ENCODE peak calls at places on chromosome 18, in nine cellular contexts. D is OCI-LY7, U is heart left ventricle, C is transverse colon, S is upper lobe of right lung, W is neural progenitor cell, G is colonic mucosa, X is BE2C, L is stomach. F is an unnamed sample.

GRCh38 chr18:23958036-23958435 is 56.5 kb upstream of the TTC39C start:
- DNase-seq in D (no peak), U (peak; percentile 72), C (peak; percentile 46), S (no peak), W (no peak), G (no peak), X (no peak), L (peak; percentile 71), F (no peak)

GRCh38 chr18:55833543-55833942 is 245.6 kb upstream of the TCF4 start:
- DNase-seq in D (no peak), U (no peak), C (no peak), S (no peak), W (no peak), G (no peak), X (no peak), L (no peak), F (no peak)

GRCh38 chr18:8889479-8889878 is 184.1 kb downstream of the MTCL1 start:
- DNase-seq in D (no peak), U (no peak), C (no peak), S (no peak), W (no peak), G (no peak), X (no peak), L (no peak), F (no peak)

GRCh38 chr18:6781179-6781714 is 51.7 kb downstream of the ARHGAP28 start:
- DNase-seq in D (no peak), U (peak; percentile 13), C (no peak), S (no peak), W (no peak), G (no peak), X (peak; percentile 75), L (no peak), F (no peak)

GRCh38 chr18:46953195-46953594 is 35.8 kb downstream of the KATNAL2 start:
- DNase-seq in D (no peak), U (no peak), C (no peak), S (no peak), W (no peak), G (no peak), X (no peak), L (no peak), F (no peak)

GRCh38 chr18:59022167-59022945 is 117.3 kb upstream of the SEC11C start:
- DNase-seq in D (no peak), U (no peak), C (no peak), S (no peak), W (no peak), G (no peak), X (peak; percentile 51), L (no peak), F (no peak)

GRCh38 chr18:70292628-70293027 is 3.8 kb downstream of the SOCS6 start:
- DNase-seq in D (no peak), U (no peak), C (peak; percentile 53), S (no peak), W (no peak), G (peak; percentile 62), X (no peak), L (no peak), F (peak; percentile 42)

GRCh38 chr18:62379051-62379450 is 53.9 kb downstream of the TNFRSF11A start:
- DNase-seq in D (no peak), U (no peak), C (no peak), S (no peak), W (no peak), G (no peak), X (no peak), L (no peak), F (no peak)

GRCh38 chr18:11999431-11999830 is 18.1 kb downstream of the IMPA2 start:
- DNase-seq in D (no peak), U (no peak), C (no peak), S (no peak), W (no peak), G (no peak), X (no peak), L (peak; percentile 27), F (peak; percentile 41)

GRCh38 chr18:68406761-68407160 is 308.1 kb downstream of the TMX3 start:
- DNase-seq in D (no peak), U (no peak), C (no peak), S (no peak), W (no peak), G (no peak), X (no peak), L (no peak), F (no peak)

GRCh38 chr18:22346968-22347611 is 70.6 kb downstream of the CTAGE1 start:
- DNase-seq in D (no peak), U (peak; percentile 85), C (peak; percentile 86), S (peak; percentile 84), W (peak; percentile 77), G (peak; percentile 93), X (no peak), L (peak; percentile 79), F (peak; percentile 86)

GRCh38 chr18:45517181-45517741 is 98.0 kb upstream of the SLC14A2 start:
- DNase-seq in D (no peak), U (no peak), C (no peak), S (no peak), W (peak; percentile 43), G (no peak), X (no peak), L (no peak), F (no peak)

GRCh38 chr18:79186649-79187048 is 117.5 kb downstream of the ATP9B start:
- DNase-seq in D (no peak), U (no peak), C (no peak), S (no peak), W (no peak), G (no peak), X (no peak), L (no peak), F (no peak)

GRCh38 chr18:79191956-79192355 is 122.8 kb downstream of the ATP9B start:
- DNase-seq in D (no peak), U (no peak), C (no peak), S (no peak), W (no peak), G (no peak), X (no peak), L (no peak), F (no peak)

GRCh38 chr18:79193826-79194225 is 124.6 kb downstream of the ATP9B start:
- DNase-seq in D (peak; percentile 89), U (no peak), C (no peak), S (no peak), W (no peak), G (no peak), X (no peak), L (no peak), F (no peak)

GRCh38 chr18:79195716-79196683 is 126.8 kb downstream of the ATP9B start:
- DNase-seq in D (no peak), U (no peak), C (no peak), S (no peak), W (no peak), G (no peak), X (no peak), L (no peak), F (no peak)

GRCh38 chr18:79191418-79191817 is 122.2 kb downstream of the ATP9B start:
- DNase-seq in D (no peak), U (no peak), C (no peak), S (no peak), W (no peak), G (no peak), X (no peak), L (no peak), F (no peak)
- TF ChIP-seq CTCF in D (no peak), U (no peak), C (no peak), S (no peak), W (no peak), G (no peak), X (no peak), L (no peak), F (no peak)

DNA sequence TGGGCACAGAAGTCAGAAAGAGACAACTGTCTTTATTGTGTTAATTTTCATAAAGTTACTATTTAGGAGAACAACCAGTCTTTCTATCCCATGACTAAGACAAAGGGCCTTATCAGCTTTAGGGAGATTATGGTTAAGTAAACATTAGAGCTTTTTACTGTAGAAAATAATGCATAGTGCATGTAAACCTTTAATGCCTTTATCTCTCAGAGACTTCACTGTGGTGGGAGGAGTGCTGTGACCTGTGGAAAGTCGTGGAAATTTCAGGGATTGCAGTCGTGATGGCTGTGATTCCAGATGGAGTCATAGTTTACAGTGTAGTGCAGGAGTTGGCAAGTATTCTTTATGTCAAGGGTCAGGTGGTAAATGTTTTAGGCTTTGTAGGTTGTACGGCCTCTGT is 15.8 kb downstream of the ZNF236 start:
- DNase-seq in D (no peak), U (no peak), C (no peak), S (no peak), W (no peak), G (no peak), X (no peak), L (no peak), F (no peak)
- H3K4me3 ChIP-seq in D (no peak overlapping the region), U (no peak overlapping the region), C (no peak overlapping the region), S (no peak overlapping the region), W (no peak overlapping the region), G (no peak overlapping the region), X (no peak overlapping the region), L (no peak overlapping the region), F (no peak overlapping the region)

GRCh38 chr18:74806073-74806472 is 208.4 kb downstream of the ZNF407 start:
- DNase-seq in D (no peak), U (no peak), C (peak; percentile 63), S (peak; percentile 66), W (no peak), G (peak; percentile 59), X (no peak), L (peak; percentile 58), F (peak; percentile 76)

GRCh38 chr18:74803769-74804168 is 206.1 kb downstream of the ZNF407 start:
- DNase-seq in D (no peak), U (no peak), C (no peak), S (no peak), W (no peak), G (no peak), X (peak; percentile 18), L (no peak), F (no peak)

GRCh38 chr18:74803117-74803516 is 205.4 kb downstream of the ZNF407 start:
- DNase-seq in D (no peak), U (no peak), C (no peak), S (no peak), W (no peak), G (no peak), X (no peak), L (no peak), F (no peak)

GRCh38 chr18:74806700-74807416 is 209.2 kb downstream of the ZNF407 start:
- DNase-seq in D (peak; percentile 64), U (no peak), C (no peak), S (no peak), W (no peak), G (no peak), X (no peak), L (no peak), F (no peak)

GRCh38 chr18:74804677-74805076 is 207.0 kb downstream of the ZNF407 start:
- DNase-seq in D (peak; percentile 20), U (no peak), C (no peak), S (no peak), W (no peak), G (no peak), X (peak; percentile 42), L (no peak), F (no peak)
- H3K4me1 ChIP-seq in D (peaks cover 35% of the 10 kb centered on the region), U (no peaks in the 10 kb centered on the region), C (no peaks in the 10 kb centered on the region), S (no peaks in the 10 kb centered on the region), W (peaks cover 10% of the 10 kb centered on the region), G (no peaks in the 10 kb centered on the region), X (peaks cover 9% of the 10 kb centered on the region), L (no peaks in the 10 kb centered on the region), F (peaks cover 7% of the 10 kb centered on the region)

DNA sequence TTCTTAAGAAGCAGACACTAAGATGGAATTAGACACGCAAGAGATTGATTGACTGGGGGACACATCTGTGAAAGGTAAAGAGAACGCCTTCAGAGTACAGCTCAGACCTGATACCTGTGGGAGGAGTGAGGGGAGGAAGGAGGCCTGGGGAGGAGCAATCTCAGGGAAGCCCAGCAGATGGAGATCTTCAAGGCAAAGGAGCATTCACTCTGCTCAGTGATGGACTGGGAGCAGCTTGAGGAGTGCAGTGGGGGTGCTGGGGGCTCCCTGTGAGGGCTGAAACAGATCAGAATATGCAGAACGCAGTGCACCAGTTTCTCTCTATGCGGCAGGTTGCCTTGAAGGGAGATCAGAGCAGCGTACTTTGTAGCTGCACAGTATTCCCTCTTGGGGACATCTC is 103.7 kb upstream of the ATP8B1 start:
- DNase-seq in D (no peak), U (no peak), C (no peak), S (no peak), W (peak; percentile 22), G (no peak), X (no peak), L (no peak), F (no peak)
- TF ChIP-seq CTCF in D (no peak), U (no peak), C (no peak), S (no peak), W (peak; percentile 21), G (no peak), X (no peak), L (no peak), F (no peak)